ENCODE peak calls at places on chromosomes 2 and 18, in four cellular contexts. K is left ventricle myocardium inferior, U is PC-3, T is aorta. Z is an unnamed sample. For H3K27me3 and H3K36me3, the result is how much of the 10 kb centered on the place peaks cover.

GRCh38 chr18:46641917-46642316 is 15.1 kb downstream of the LOXHD1 start:
- DNase-seq in K (no peak), U (no peak), T (peak), Z (no peak)

GRCh38 chr18:79778291-79778791 is 19.4 kb upstream of the KCNG2 start:
- DNase-seq in K (no peak), U (no peak), T (peak), Z (peak)

GRCh38 chr2:224284134-224284946 is 117.6 kb downstream of the FAM124B start:
- DNase-seq in K (no peak), U (peak), T (no peak), Z (no peak)

GRCh38 chr2:6535572-6535971 is 330.1 kb downstream of the CMPK2 start:
- DNase-seq in K (no peak), U (no peak), T (no peak), Z (peak)

GRCh38 chr2:24825883-24826800 is 32.9 kb downstream of the CENPO start:
- DNase-seq in K (no peak), U (peak), T (peak), Z (peak)

GRCh38 chr2:3533836-3534235 is 14.5 kb upstream of the ADI1 start:
- DNase-seq in K (no peak), U (no peak), T (no peak), Z (peak)

GRCh38 chr2:42927334-42928160 is 135.2 kb upstream of the HAAO start:
- DNase-seq in K (peak), U (no peak), T (peak), Z (no peak)

GRCh38 chr2:107595749-107596148 is 230.9 kb upstream of the RGPD4 start:
- DNase-seq in K (no peak), U (peak), T (no peak), Z (no peak)

GRCh38 chr2:196566969-196567666 is 72.4 kb upstream of the CCDC150 start:
- DNase-seq in K (no peak), U (no peak), T (no peak), Z (no peak)

GRCh38 chr18:51461956-51462355 is 264.5 kb upstream of the MEX3C start:
- DNase-seq in K (no peak), U (no peak), T (no peak), Z (no peak)

GRCh38 chr2:27214936-27215335 is 2.2 kb upstream of the CAD start:
- DNase-seq in K (no peak), U (no peak), T (no peak), Z (no peak)

GRCh38 chr2:195548198-195548940 is 108.7 kb upstream of the SLC39A10 start:
- DNase-seq in K (no peak), U (no peak), T (no peak), Z (no peak)

GRCh38 chr2:194363878-194364277 is 1293.1 kb upstream of the SLC39A10 start:
- DNase-seq in K (no peak), U (peak), T (no peak), Z (no peak)

GRCh38 chr2:160269803-160270570 is 69.9 kb upstream of the ITGB6 start:
- DNase-seq in K (peak), U (no peak), T (peak), Z (peak)

GRCh38 chr2:189142893-189143759 is 36.4 kb downstream of the COL5A2 start:
- DNase-seq in K (no peak), U (peak), T (no peak), Z (peak)

GRCh38 chr2:58634653-58635347 is 393.7 kb upstream of the FANCL start:
- DNase-seq in K (no peak), U (peak), T (no peak), Z (peak)

GRCh38 chr18:43800584-43800983 is 523.3 kb upstream of the SYT4 start:
- DNase-seq in K (no peak), U (no peak), T (no peak), Z (no peak)

GRCh38 chr18:35201502-35201901 is 39.3 kb upstream of the ZNF397 start:
- DNase-seq in K (no peak), U (no peak), T (no peak), Z (no peak)

GRCh38 chr2:159256159-159256558 is 30.3 kb downstream of the WDSUB1 start:
- DNase-seq in K (no peak), U (no peak), T (no peak), Z (no peak)

GRCh38 chr2:49619804-49620203 is 465.5 kb upstream of the FSHR start:
- DNase-seq in K (no peak), U (no peak), T (no peak), Z (peak)

GRCh38 chr2:22999951-23000350 is 385.0 kb upstream of the KLHL29 start:
- DNase-seq in K (no peak), U (no peak), T (no peak), Z (no peak)

GRCh38 chr2:230225486-230225885 is at the start of gene SP140:
- DNase-seq in K (peak), U (no peak), T (no peak), Z (no peak)

GRCh38 chr18:41073372-41073954 is 881.6 kb upstream of the PIK3C3 start:
- DNase-seq in K (no peak), U (peak), T (no peak), Z (no peak)

DNA sequence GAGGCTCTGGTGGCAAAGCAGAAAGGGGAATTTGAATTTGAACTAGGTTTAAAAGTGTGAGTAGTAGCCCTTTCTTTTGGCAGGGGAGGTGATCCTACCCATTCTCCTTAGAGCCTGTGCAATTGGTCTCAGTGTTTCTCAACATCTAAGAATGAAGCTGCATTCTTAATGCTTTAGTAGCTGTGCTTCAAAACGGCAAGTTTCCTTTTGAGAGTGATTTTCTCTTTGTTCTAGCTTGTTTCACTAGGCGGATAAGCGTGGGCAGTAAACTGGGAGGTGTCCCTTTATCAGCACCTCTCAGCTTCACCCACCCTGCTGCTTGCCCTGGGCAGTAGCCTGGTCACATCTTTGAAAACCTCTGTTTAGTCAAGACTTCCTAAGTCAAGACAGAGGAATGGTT is 6.7 kb downstream of the CRIM1 start:
- DNase-seq in K (no peak), U (no peak), T (no peak), Z (no peak)
- H3K4me3 ChIP-seq in K (no peak), U (no peak), T (no peak), Z (no peak)

GRCh38 chr2:46863895-46864294 is 51.7 kb downstream of the MCFD2 start:
- DNase-seq in K (no peak), U (no peak), T (no peak), Z (no peak)

GRCh38 chr2:46865181-46865970 is 50.2 kb downstream of the MCFD2 start:
- DNase-seq in K (no peak), U (no peak), T (no peak), Z (no peak)

GRCh38 chr2:46869621-46870020 is 46.0 kb downstream of the MCFD2 start:
- DNase-seq in K (no peak), U (no peak), T (peak), Z (no peak)

GRCh38 chr2:46870051-46870839 is 45.4 kb downstream of the MCFD2 start:
- DNase-seq in K (no peak), U (no peak), T (peak), Z (peak)

GRCh38 chr2:46866770-46867246 is 48.8 kb downstream of the MCFD2 start:
- DNase-seq in K (peak), U (no peak), T (no peak), Z (no peak)
- H3K27me3 ChIP-seq in K (under half), U (under half), T (under half), Z (under half)

GRCh38 chr2:44335806-44336538 is 25.3 kb downstream of the PREPL start:
- DNase-seq in K (no peak), U (no peak), T (no peak), Z (no peak)
- H3K36me3 ChIP-seq in K (half or more), U (under half), T (under half), Z (under half)

GRCh38 chr2:152500336-152500735 is 165.4 kb downstream of the FMNL2 start:
- DNase-seq in K (no peak), U (no peak), T (no peak), Z (peak)
- H3K4me3 ChIP-seq in K (no peak), U (no peak), T (no peak), Z (no peak)

DNA sequence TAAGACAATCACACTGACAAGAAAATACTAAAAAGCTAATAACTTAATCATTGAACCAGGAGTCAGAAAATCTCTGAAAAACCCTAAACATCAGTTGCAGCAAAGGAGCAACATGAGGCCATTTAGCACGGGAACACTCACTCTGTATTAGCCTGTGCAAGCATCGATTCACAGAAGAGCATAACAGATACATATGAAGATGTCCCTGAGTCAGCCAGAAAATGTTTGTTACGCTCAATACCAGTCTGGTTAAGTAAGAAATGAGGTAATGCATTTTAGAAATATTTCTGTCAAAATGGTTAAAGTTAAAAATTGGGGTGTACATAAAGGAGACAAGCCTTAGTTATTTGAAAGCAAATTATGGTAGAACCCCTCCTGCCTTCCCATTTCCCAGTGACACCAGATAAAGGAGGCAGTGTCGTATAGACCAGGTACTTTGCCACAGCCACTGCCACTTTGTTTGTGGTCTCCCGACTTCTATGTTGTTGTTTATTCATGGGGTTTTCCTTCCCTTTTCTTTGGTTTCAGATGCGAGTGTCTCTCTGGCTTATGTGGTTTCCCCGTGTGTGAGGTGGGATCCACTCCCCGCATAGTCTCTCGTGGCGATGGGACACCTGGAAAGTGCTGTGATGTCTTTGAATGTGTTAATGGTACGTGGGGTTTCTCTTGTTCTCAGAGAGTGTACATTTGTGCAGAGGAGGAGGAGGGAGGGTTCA is 108.6 kb downstream of the CRIM1 start:
- DNase-seq in K (no peak), U (no peak), T (no peak), Z (no peak)
- H3K27me3 ChIP-seq in K (under half), U (under half), T (under half), Z (under half)

GRCh38 chr2:98541906-98542305 is 66.4 kb downstream of the COA5 start:
- DNase-seq in K (no peak), U (no peak), T (no peak), Z (no peak)
- H3K36me3 ChIP-seq in K (half or more), U (under half), T (under half), Z (under half)

DNA sequence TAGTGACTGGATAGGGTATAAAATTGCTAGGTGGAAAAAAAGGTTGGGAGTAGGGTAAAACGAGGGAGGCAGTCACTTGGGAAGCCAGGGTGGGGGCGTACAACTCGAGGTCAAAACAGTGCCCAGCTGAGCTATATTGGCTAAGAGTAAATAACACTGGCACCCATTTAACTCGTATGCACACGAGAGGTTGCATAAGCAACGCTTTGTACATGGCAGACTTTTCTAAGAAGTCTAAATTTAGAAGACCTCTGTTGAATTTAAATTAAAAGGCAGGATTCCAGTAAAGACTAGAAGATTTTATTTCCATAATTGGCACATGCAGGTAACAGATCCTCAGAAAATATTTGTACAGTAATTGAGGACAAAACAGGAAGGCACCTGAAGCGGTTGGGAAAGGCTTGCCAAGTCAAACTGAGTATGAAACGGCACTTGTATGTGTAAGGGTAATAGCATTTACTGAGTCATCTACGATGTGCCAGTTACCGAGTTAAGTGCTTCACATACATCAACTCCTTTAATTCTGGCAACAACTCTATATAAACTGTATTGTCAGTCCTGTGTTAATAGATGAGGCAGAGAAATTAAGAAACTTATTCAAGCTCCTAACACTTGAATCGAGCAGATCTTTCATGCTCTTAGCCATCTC is 1.4 kb upstream of the MALT1 start:
- DNase-seq in K (no peak), U (peak), T (no peak), Z (no peak)
- H3K4me3 ChIP-seq in K (peak), U (peak), T (no peak), Z (no peak)